ENCODE peak calls at places on chromosomes 16 and 17, in seven cellular contexts. N is Panc1; K is NCI-H1105; B is mucosa of gallbladder; A is dermis blood vessel endothelial cell; R is lower lobe of right lung; Z is activated CD8-positive, alpha-beta memory T cell treated with anti-CD3 and anti-CD28 coated beads, Interleukin-2, amount 50 U/mL, for 4 hours. Q is an unnamed sample.

GRCh38 chr17:58330997-58331814 is 2.6 kb upstream of the TSPOAP1 start:
- DNase-seq in N (no peak), A (no peak), K (no peak), B (peak), R (peak), Z (peak), Q (no peak)

GRCh38 chr16:21599994-21600773 is 807 bp downstream of the METTL9 start:
- DNase-seq in A (peak), Z (no peak), K (no peak), R (peak), B (no peak), N (no peak), Q (peak)

GRCh38 chr17:82179946-82180475 is 32.6 kb downstream of the CCDC57 start:
- DNase-seq in Z (no peak), K (no peak), B (no peak), A (no peak), N (no peak), R (no peak), Q (no peak)

GRCh38 chr17:41773190-41773588 is 13.3 kb downstream of the JUP start:
- DNase-seq in B (peak), A (peak), Z (no peak), R (no peak), N (no peak), K (no peak), Q (no peak)

GRCh38 chr17:59760164-59760563 is 52.7 kb downstream of the VMP1 start:
- DNase-seq in R (no peak), K (no peak), A (no peak), N (no peak), Z (no peak), B (no peak), Q (no peak)

GRCh38 chr16:56337858-56338325 is 87.5 kb downstream of the AMFR start:
- DNase-seq in K (no peak), Z (no peak), R (no peak), A (no peak), B (no peak), N (no peak), Q (no peak)

GRCh38 chr16:64977211-64977920 is 144.5 kb downstream of the CDH11 start:
- DNase-seq in Z (no peak), B (no peak), A (no peak), N (no peak), R (no peak), K (no peak), Q (no peak)

GRCh38 chr16:70705056-70705455 is 19.2 kb upstream of the MTSS2 start:
- DNase-seq in N (no peak), R (no peak), B (no peak), A (no peak), K (no peak), Z (no peak), Q (no peak)

GRCh38 chr16:80058236-80058635 is 457.7 kb upstream of the MAF start:
- DNase-seq in K (no peak), Z (no peak), R (no peak), N (no peak), B (peak), A (no peak), Q (no peak)

GRCh38 chr17:32798938-32799337 is 78.0 kb downstream of the MYO1D start:
- DNase-seq in Z (no peak), K (no peak), N (no peak), R (no peak), A (peak), B (no peak), Q (no peak)

GRCh38 chr17:32341141-32341856 is 674 bp downstream of the C17orf75 start:
- DNase-seq in K (peak), R (no peak), Z (peak), N (no peak), B (no peak), A (peak), Q (peak)

GRCh38 chr17:10737786-10738185 is 8.0 kb upstream of the TMEM220 start:
- DNase-seq in Z (no peak), N (no peak), K (no peak), R (no peak), B (no peak), A (no peak), Q (no peak)

GRCh38 chr16:80403871-80404270 is 136.9 kb upstream of the DYNLRB2 start:
- DNase-seq in R (no peak), N (no peak), K (no peak), Z (no peak), A (no peak), B (no peak), Q (no peak)

GRCh38 chr17:21358682-21359482 is 17.3 kb upstream of the KCNJ12 start:
- DNase-seq in N (no peak), K (no peak), B (peak), A (no peak), R (no peak), Z (no peak), Q (no peak)

GRCh38 chr16:84088695-84089395 is 27.9 kb downstream of the MBTPS1 start:
- DNase-seq in A (no peak), N (no peak), B (no peak), Z (peak), R (no peak), K (no peak), Q (no peak)

GRCh38 chr16:10039220-10040096 is 142.8 kb downstream of the GRIN2A start:
- DNase-seq in B (peak), K (no peak), N (no peak), R (no peak), A (no peak), Z (no peak), Q (no peak)

GRCh38 chr17:35287286-35287811 is 44.5 kb downstream of the SLFN5 start:
- DNase-seq in B (no peak), K (no peak), R (no peak), Z (no peak), N (no peak), A (no peak), Q (no peak)

GRCh38 chr17:47335101-47335936 is 11.6 kb downstream of the EFCAB13 start:
- DNase-seq in Z (no peak), A (peak), N (no peak), R (no peak), K (no peak), B (no peak), Q (no peak)

GRCh38 chr17:77098884-77099545 is 41.8 kb upstream of the SEC14L1 start:
- DNase-seq in K (no peak), B (peak), A (no peak), R (no peak), Z (no peak), N (no peak), Q (no peak)

GRCh38 chr17:81125573-81126081 is 39.7 kb upstream of the PVALEF start:
- DNase-seq in B (no peak), N (no peak), R (no peak), Z (no peak), K (peak), A (no peak), Q (peak)

GRCh38 chr16:66930189-66930588 is 4.0 kb downstream of the CIAO2B start:
- DNase-seq in B (peak), K (no peak), Z (no peak), N (no peak), R (no peak), A (peak), Q (no peak)

GRCh38 chr16:27449434-27450188 is 47.6 kb downstream of the IL21R start:
- DNase-seq in Z (peak), A (peak), B (peak), N (no peak), R (no peak), K (no peak), Q (no peak)

GRCh38 chr16:86906608-86907007 is 328.3 kb downstream of the FOXL1 start:
- DNase-seq in N (no peak), A (no peak), R (no peak), K (no peak), Z (no peak), B (peak), Q (no peak)

Q was measured in NCI-H345.